ENCODE peak calls at places on chromosomes 6 and 20, in six cellular contexts. One of them, this sample, is unnamed.

GRCh38 chr6:1659816-1660215 is 50.1 kb downstream of the FOXC1 start:
- DNase-seq in astrocyte of the spinal cord: no peak
- DNase-seq in HFFc6: no peak
- DNase-seq in RCC 7860: no peak
- DNase-seq in cardiac fibroblast: no peak
- DNase-seq in fibroblast of mammary gland: no peak
- DNase-seq in this sample: no peak

GRCh38 chr6:5763871-5764270 is 242.9 kb downstream of the NRN1 start:
- DNase-seq in fibroblast of mammary gland: peak; percentile 43
- DNase-seq in RCC 7860: no peak
- DNase-seq in HFFc6: no peak
- DNase-seq in cardiac fibroblast: no peak
- DNase-seq in astrocyte of the spinal cord: peak; percentile 57
- DNase-seq in this sample: no peak

GRCh38 chr20:24722586-24722985 is 226.5 kb upstream of the CST7 start:
- DNase-seq in HFFc6: no peak
- DNase-seq in cardiac fibroblast: no peak
- DNase-seq in fibroblast of mammary gland: no peak
- DNase-seq in RCC 7860: no peak
- DNase-seq in astrocyte of the spinal cord: no peak
- DNase-seq in this sample: no peak

GRCh38 chr20:1299522-1299921 is 29.4 kb downstream of the SDCBP2 start:
- DNase-seq in HFFc6: no peak
- DNase-seq in astrocyte of the spinal cord: no peak
- DNase-seq in RCC 7860: no peak
- DNase-seq in fibroblast of mammary gland: no peak
- DNase-seq in cardiac fibroblast: no peak
- DNase-seq in this sample: no peak

GRCh38 chr20:53126185-53126584 is 154.0 kb downstream of the TSHZ2 start:
- DNase-seq in astrocyte of the spinal cord: no peak
- DNase-seq in RCC 7860: no peak
- DNase-seq in cardiac fibroblast: no peak
- DNase-seq in HFFc6: no peak
- DNase-seq in fibroblast of mammary gland: peak; percentile 26
- DNase-seq in this sample: no peak

GRCh38 chr20:17747431-17747846 is 47.7 kb downstream of the BANF2 start:
- DNase-seq in astrocyte of the spinal cord: peak; percentile 89
- DNase-seq in RCC 7860: peak; percentile 74
- DNase-seq in HFFc6: peak; percentile 87
- DNase-seq in cardiac fibroblast: peak; percentile 93
- DNase-seq in fibroblast of mammary gland: peak; percentile 93
- DNase-seq in this sample: peak; percentile 88

GRCh38 chr6:12208190-12208589 is 82.0 kb upstream of the EDN1 start:
- DNase-seq in fibroblast of mammary gland: peak; percentile 66
- DNase-seq in cardiac fibroblast: peak; percentile 79
- DNase-seq in RCC 7860: peak; percentile 47
- DNase-seq in astrocyte of the spinal cord: no peak
- DNase-seq in HFFc6: no peak
- DNase-seq in this sample: no peak

GRCh38 chr6:35213161-35213823 is 464 bp upstream of the SCUBE3 start:
- DNase-seq in cardiac fibroblast: no peak
- DNase-seq in RCC 7860: no peak
- DNase-seq in astrocyte of the spinal cord: no peak
- DNase-seq in HFFc6: no peak
- DNase-seq in fibroblast of mammary gland: no peak
- DNase-seq in this sample: no peak

GRCh38 chr6:161255518-161255917 is 18.3 kb downstream of the AGPAT4 start:
- DNase-seq in fibroblast of mammary gland: no peak
- DNase-seq in RCC 7860: no peak
- DNase-seq in astrocyte of the spinal cord: no peak
- DNase-seq in cardiac fibroblast: no peak
- DNase-seq in HFFc6: no peak
- DNase-seq in this sample: no peak

GRCh38 chr6:9346923-9347322 is 911.6 kb upstream of the SLC35B3 start:
- DNase-seq in astrocyte of the spinal cord: no peak
- DNase-seq in HFFc6: no peak
- DNase-seq in fibroblast of mammary gland: no peak
- DNase-seq in cardiac fibroblast: no peak
- DNase-seq in RCC 7860: no peak
- DNase-seq in this sample: no peak

GRCh38 chr6:140867336-140867735 is 1265.4 kb upstream of the GJE1 start:
- DNase-seq in astrocyte of the spinal cord: no peak
- DNase-seq in cardiac fibroblast: no peak
- DNase-seq in fibroblast of mammary gland: no peak
- DNase-seq in RCC 7860: no peak
- DNase-seq in HFFc6: no peak
- DNase-seq in this sample: no peak

GRCh38 chr20:29326376-29327070 is 1930.9 kb upstream of the DEFB115 start:
- DNase-seq in RCC 7860: no peak
- DNase-seq in HFFc6: no peak
- DNase-seq in cardiac fibroblast: no peak
- DNase-seq in astrocyte of the spinal cord: no peak
- DNase-seq in fibroblast of mammary gland: no peak
- DNase-seq in this sample: peak; percentile 89

GRCh38 chr6:107408714-107409113 is 50.6 kb downstream of the PDSS2 start:
- DNase-seq in cardiac fibroblast: no peak
- DNase-seq in HFFc6: no peak
- DNase-seq in fibroblast of mammary gland: no peak
- DNase-seq in RCC 7860: no peak
- DNase-seq in astrocyte of the spinal cord: no peak
- DNase-seq in this sample: no peak

GRCh38 chr6:73062837-73063236 is 162.5 kb downstream of the KHDC1L start:
- DNase-seq in cardiac fibroblast: no peak
- DNase-seq in fibroblast of mammary gland: no peak
- DNase-seq in HFFc6: peak; percentile 17
- DNase-seq in RCC 7860: no peak
- DNase-seq in astrocyte of the spinal cord: peak; percentile 30
- DNase-seq in this sample: no peak

GRCh38 chr20:24763386-24764026 is 185.6 kb upstream of the CST7 start:
- DNase-seq in RCC 7860: no peak
- DNase-seq in HFFc6: no peak
- DNase-seq in astrocyte of the spinal cord: no peak
- DNase-seq in cardiac fibroblast: no peak
- DNase-seq in fibroblast of mammary gland: no peak
- DNase-seq in this sample: peak; percentile 93

GRCh38 chr20:52830598-52830997 is 141.6 kb upstream of the TSHZ2 start:
- DNase-seq in cardiac fibroblast: no peak
- DNase-seq in astrocyte of the spinal cord: no peak
- DNase-seq in HFFc6: no peak
- DNase-seq in RCC 7860: no peak
- DNase-seq in fibroblast of mammary gland: no peak
- DNase-seq in this sample: no peak

GRCh38 chr20:21513181-21513663 is 642 bp downstream of the NKX2-2 start:
- DNase-seq in RCC 7860: no peak
- DNase-seq in cardiac fibroblast: no peak
- DNase-seq in astrocyte of the spinal cord: no peak
- DNase-seq in HFFc6: no peak
- DNase-seq in fibroblast of mammary gland: no peak
- DNase-seq in this sample: no peak

GRCh38 chr6:109595998-109596397 is 95.0 kb downstream of the AK9 start:
- DNase-seq in cardiac fibroblast: peak; percentile 62
- DNase-seq in HFFc6: peak; percentile 37
- DNase-seq in fibroblast of mammary gland: peak; percentile 60
- DNase-seq in astrocyte of the spinal cord: peak; percentile 5
- DNase-seq in RCC 7860: no peak
- DNase-seq in this sample: no peak

GRCh38 chr6:30842754-30843610 is 41.3 kb upstream of the DDR1 start:
- DNase-seq in fibroblast of mammary gland: no peak
- DNase-seq in cardiac fibroblast: no peak
- DNase-seq in RCC 7860: no peak
- DNase-seq in HFFc6: no peak
- DNase-seq in astrocyte of the spinal cord: no peak
- DNase-seq in this sample: no peak

GRCh38 chr6:114315841-114316595 is 26.8 kb downstream of the HS3ST5 start:
- DNase-seq in RCC 7860: no peak
- DNase-seq in fibroblast of mammary gland: no peak
- DNase-seq in HFFc6: no peak
- DNase-seq in astrocyte of the spinal cord: no peak
- DNase-seq in cardiac fibroblast: no peak
- DNase-seq in this sample: no peak

GRCh38 chr6:170480045-170480714 is 72.9 kb downstream of the PSMB1 start:
- DNase-seq in RCC 7860: no peak
- DNase-seq in astrocyte of the spinal cord: peak; percentile 50
- DNase-seq in fibroblast of mammary gland: peak; percentile 34
- DNase-seq in HFFc6: peak; percentile 23
- DNase-seq in cardiac fibroblast: peak; percentile 33
- DNase-seq in this sample: no peak

GRCh38 chr6:3280091-3280490 is 21.3 kb downstream of the PSMG4 start:
- DNase-seq in HFFc6: no peak
- DNase-seq in fibroblast of mammary gland: no peak
- DNase-seq in RCC 7860: no peak
- DNase-seq in cardiac fibroblast: no peak
- DNase-seq in astrocyte of the spinal cord: no peak
- DNase-seq in this sample: peak; percentile 8

GRCh38 chr20:38002422-38002821 is 30.8 kb downstream of the TTI1 start:
- DNase-seq in HFFc6: no peak
- DNase-seq in fibroblast of mammary gland: no peak
- DNase-seq in cardiac fibroblast: no peak
- DNase-seq in astrocyte of the spinal cord: no peak
- DNase-seq in RCC 7860: no peak
- DNase-seq in this sample: no peak

This sample was measured in posterior cingulate gyrus.